ENCODE peak calls at places on chromosomes 4 and X, in six cellular contexts. One of them, this sample, is unnamed.

GRCh38 chrX:51420610-51421009 is 75.8 kb downstream of the NUDT11 start:
- DNase-seq in A673: peak
- DNase-seq in iPS DF 6.9: no peak
- DNase-seq in SJSA1: no peak
- DNase-seq in astrocyte: peak
- DNase-seq in heart left ventricle: no peak
- DNase-seq in this sample: no peak

GRCh38 chr4:92303621-92304027 is at the start of gene GRID2:
- DNase-seq in A673: peak
- DNase-seq in heart left ventricle: peak
- DNase-seq in iPS DF 6.9: no peak
- DNase-seq in SJSA1: no peak
- DNase-seq in astrocyte: peak
- DNase-seq in this sample: no peak

GRCh38 chr4:68907788-68908700 is 43.6 kb downstream of the UGT2A3 start:
- DNase-seq in iPS DF 6.9: no peak
- DNase-seq in A673: no peak
- DNase-seq in SJSA1: no peak
- DNase-seq in astrocyte: no peak
- DNase-seq in heart left ventricle: no peak
- DNase-seq in this sample: no peak

GRCh38 chr4:168540086-168540864 is 43.4 kb downstream of the PALLD start:
- DNase-seq in SJSA1: peak
- DNase-seq in A673: peak
- DNase-seq in iPS DF 6.9: no peak
- DNase-seq in heart left ventricle: no peak
- DNase-seq in astrocyte: peak
- DNase-seq in this sample: no peak

GRCh38 chrX:42220083-42220482 is 296.7 kb upstream of the CASK start:
- DNase-seq in iPS DF 6.9: no peak
- DNase-seq in SJSA1: no peak
- DNase-seq in A673: no peak
- DNase-seq in heart left ventricle: no peak
- DNase-seq in astrocyte: no peak
- DNase-seq in this sample: no peak

GRCh38 chr4:152856960-152857359 is 77.2 kb downstream of the ARFIP1 start:
- DNase-seq in astrocyte: no peak
- DNase-seq in A673: no peak
- DNase-seq in iPS DF 6.9: no peak
- DNase-seq in SJSA1: no peak
- DNase-seq in heart left ventricle: no peak
- DNase-seq in this sample: no peak

GRCh38 chr4:647481-647880 is 22.1 kb downstream of the PDE6B start:
- DNase-seq in heart left ventricle: peak
- DNase-seq in A673: no peak
- DNase-seq in astrocyte: no peak
- DNase-seq in iPS DF 6.9: no peak
- DNase-seq in SJSA1: no peak
- DNase-seq in this sample: no peak

GRCh38 chrX:131985526-131986049 is 37.5 kb upstream of the STK26 start:
- DNase-seq in SJSA1: no peak
- DNase-seq in A673: no peak
- DNase-seq in iPS DF 6.9: no peak
- DNase-seq in heart left ventricle: no peak
- DNase-seq in astrocyte: no peak
- DNase-seq in this sample: no peak

GRCh38 chr4:37845201-37845600 is 18.7 kb downstream of the PGM2 start:
- DNase-seq in iPS DF 6.9: no peak
- DNase-seq in heart left ventricle: no peak
- DNase-seq in A673: no peak
- DNase-seq in SJSA1: no peak
- DNase-seq in astrocyte: no peak
- DNase-seq in this sample: no peak

GRCh38 chr4:23337292-23337691 is 552.6 kb downstream of the PPARGC1A start:
- DNase-seq in SJSA1: no peak
- DNase-seq in iPS DF 6.9: no peak
- DNase-seq in astrocyte: no peak
- DNase-seq in A673: no peak
- DNase-seq in heart left ventricle: no peak
- DNase-seq in this sample: no peak

GRCh38 chrX:10071451-10072163 is 85.2 kb upstream of the CLCN4 start:
- DNase-seq in A673: peak
- DNase-seq in heart left ventricle: no peak
- DNase-seq in astrocyte: no peak
- DNase-seq in iPS DF 6.9: no peak
- DNase-seq in SJSA1: no peak
- DNase-seq in this sample: no peak

GRCh38 chr4:140575489-140575888 is 6.7 kb upstream of the UCP1 start:
- DNase-seq in iPS DF 6.9: no peak
- DNase-seq in astrocyte: no peak
- DNase-seq in A673: no peak
- DNase-seq in heart left ventricle: no peak
- DNase-seq in SJSA1: no peak
- DNase-seq in this sample: no peak

GRCh38 chrX:18828832-18829404 is 121.5 kb downstream of the PPEF1 start:
- DNase-seq in iPS DF 6.9: no peak
- DNase-seq in astrocyte: no peak
- DNase-seq in SJSA1: no peak
- DNase-seq in A673: peak
- DNase-seq in heart left ventricle: no peak
- DNase-seq in this sample: no peak

GRCh38 chr4:81807927-81808672 is 336.4 kb upstream of the RASGEF1B start:
- DNase-seq in SJSA1: no peak
- DNase-seq in A673: peak
- DNase-seq in iPS DF 6.9: no peak
- DNase-seq in heart left ventricle: no peak
- DNase-seq in astrocyte: no peak
- DNase-seq in this sample: peak

GRCh38 chrX:32687379-32687778 is 524.0 kb downstream of the DMD start:
- DNase-seq in astrocyte: no peak
- DNase-seq in SJSA1: no peak
- DNase-seq in A673: peak
- DNase-seq in heart left ventricle: no peak
- DNase-seq in iPS DF 6.9: no peak
- DNase-seq in this sample: no peak

GRCh38 chr4:25180524-25181131 is 20.4 kb upstream of the SEPSECS start:
- DNase-seq in SJSA1: no peak
- DNase-seq in iPS DF 6.9: no peak
- DNase-seq in astrocyte: peak
- DNase-seq in A673: peak
- DNase-seq in heart left ventricle: no peak
- DNase-seq in this sample: peak

GRCh38 chr4:137532869-137533236 is 559 bp upstream of the PCDH18 start:
- DNase-seq in A673: peak
- DNase-seq in heart left ventricle: no peak
- DNase-seq in iPS DF 6.9: no peak
- DNase-seq in SJSA1: no peak
- DNase-seq in astrocyte: peak
- DNase-seq in this sample: no peak

GRCh38 chr4:118282692-118283091 is 70.1 kb downstream of the PRSS12 start:
- DNase-seq in heart left ventricle: no peak
- DNase-seq in iPS DF 6.9: no peak
- DNase-seq in A673: peak
- DNase-seq in astrocyte: peak
- DNase-seq in SJSA1: no peak
- DNase-seq in this sample: peak

GRCh38 chr4:92265066-92265465 is 38.7 kb upstream of the GRID2 start:
- DNase-seq in heart left ventricle: no peak
- DNase-seq in A673: no peak
- DNase-seq in iPS DF 6.9: no peak
- DNase-seq in astrocyte: peak
- DNase-seq in SJSA1: no peak
- DNase-seq in this sample: no peak

GRCh38 chrX:151736685-151737084 is 2.1 kb downstream of the CNGA2 start:
- DNase-seq in iPS DF 6.9: no peak
- DNase-seq in astrocyte: no peak
- DNase-seq in heart left ventricle: no peak
- DNase-seq in A673: no peak
- DNase-seq in SJSA1: no peak
- DNase-seq in this sample: no peak

GRCh38 chrX:123779908-123780396 is 47.1 kb upstream of the THOC2 start:
- DNase-seq in SJSA1: no peak
- DNase-seq in iPS DF 6.9: no peak
- DNase-seq in A673: no peak
- DNase-seq in astrocyte: no peak
- DNase-seq in heart left ventricle: no peak
- DNase-seq in this sample: no peak

This sample was measured in body of pancreas.